ENCODE peak calls at places on chromosome 2, in four cellular contexts. X is H1, H is IMR-90, Q is GM12878. N is an unnamed sample.

GRCh38 chr2:27208486-27209050 is 3.3 kb upstream of the ATRAID start:
- DNase-seq in Q (no peak), H (no peak), X (no peak), N (peak; percentile 41)

GRCh38 chr2:127572841-127573240 is 37.4 kb downstream of the MYO7B start:
- DNase-seq in H (no peak), Q (no peak), X (no peak), N (no peak)

GRCh38 chr2:118539290-118539689 is 308.2 kb downstream of the EN1 start:
- DNase-seq in Q (no peak), H (peak; percentile 34), X (peak; percentile 10), N (no peak)

GRCh38 chr2:159176555-159176954 is 109.9 kb downstream of the WDSUB1 start:
- DNase-seq in Q (no peak), X (no peak), H (peak; percentile 5), N (no peak)

GRCh38 chr2:73904952-73905351 is 12.1 kb downstream of the ACTG2 start:
- DNase-seq in X (no peak), Q (no peak), H (no peak), N (no peak)

GRCh38 chr2:128422571-128422970 is 103.9 kb upstream of the HS6ST1 start:
- DNase-seq in X (no peak), Q (no peak), H (peak; percentile 88), N (no peak)

GRCh38 chr2:33133436-33133835 is 186.7 kb downstream of the LTBP1 start:
- DNase-seq in Q (no peak), X (no peak), H (peak; percentile 75), N (peak; percentile 18)

GRCh38 chr2:231632559-231633142 is 40.0 kb downstream of the TEX44 start:
- DNase-seq in X (no peak), Q (no peak), H (peak; percentile 96), N (no peak)

GRCh38 chr2:62687644-62688043 is 17.9 kb upstream of the EHBP1 start:
- DNase-seq in Q (no peak), H (no peak), X (no peak), N (no peak)

GRCh38 chr2:76867854-76868253 is 654.3 kb downstream of the LRRTM4 start:
- DNase-seq in X (no peak), Q (no peak), H (peak; percentile 76), N (no peak)

GRCh38 chr2:164898475-164898874 is 56.9 kb downstream of the SLC38A11 start:
- DNase-seq in Q (no peak), X (no peak), H (peak; percentile 86), N (no peak)

GRCh38 chr2:56801770-56802169 is 618.0 kb downstream of the CCDC85A start:
- DNase-seq in Q (no peak), H (no peak), X (no peak), N (no peak)

GRCh38 chr2:47072018-47072691 is 83.0 kb downstream of the STPG4 start:
- DNase-seq in H (peak; percentile 70), Q (no peak), X (no peak), N (no peak)

GRCh38 chr2:109471656-109472055 is 142.1 kb downstream of the SEPTIN10 start:
- DNase-seq in H (no peak), Q (no peak), X (no peak), N (no peak)
- TF ChIP-seq CHD1 in H (no peak), Q (no peak), X (no peak), N (no peak)

GRCh38 chr2:190973726-190974628 is 40.0 kb downstream of the STAT1 start:
- DNase-seq in X (no peak), H (no peak), Q (no peak), N (no peak)

GRCh38 chr2:190978389-190979053 is 35.5 kb downstream of the STAT1 start:
- DNase-seq in X (no peak), Q (no peak), H (peak; percentile 85), N (no peak)

GRCh38 chr2:190974629-190975361 is 39.2 kb downstream of the STAT1 start:
- DNase-seq in H (no peak), X (no peak), Q (no peak), N (no peak)

GRCh38 chr2:190977505-190977904 is 36.5 kb downstream of the STAT1 start:
- DNase-seq in H (no peak), Q (no peak), X (no peak), N (no peak)

DNA sequence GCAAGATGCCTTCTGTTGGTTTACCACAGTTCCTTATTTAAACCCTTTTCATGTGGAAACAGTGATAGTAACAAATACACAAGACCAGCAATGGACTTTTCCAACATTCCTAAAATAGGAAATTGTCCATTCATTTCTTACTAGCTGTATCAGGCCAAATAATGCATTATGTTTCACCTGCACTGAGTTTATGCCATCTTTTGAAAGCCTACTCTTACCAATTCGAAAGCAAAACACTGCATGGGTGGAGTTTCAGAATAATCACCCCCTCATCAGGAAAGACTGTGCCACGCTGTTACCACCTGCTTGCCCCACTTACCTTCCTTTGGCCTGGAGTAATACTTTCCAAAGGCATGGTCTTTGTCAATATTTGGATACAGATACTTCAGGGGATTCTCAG is 37.5 kb downstream of the STAT1 start:
- DNase-seq in X (no peak), H (no peak), Q (no peak), N (no peak)
- H3K36me3 ChIP-seq in X (peaks cover 21% of the 10 kb centered on the region), H (peaks cover 54% of the 10 kb centered on the region), Q (peaks cover 51% of the 10 kb centered on the region), N (peaks cover 89% of the 10 kb centered on the region)

GRCh38 chr2:102473020-102473419 is at the start of gene SLC9A4:
- DNase-seq in Q (no peak), H (peak; percentile 36), X (no peak), N (peak; percentile 25)
- TF ChIP-seq CHD1 in Q (no peak), H (no peak), X (no peak), N (no peak)

GRCh38 chr2:36394804-36395203 is 39.2 kb downstream of the CRIM1 start:
- DNase-seq in Q (no peak), H (no peak), X (no peak), N (no peak)

GRCh38 chr2:36395866-36396265 is 40.3 kb downstream of the CRIM1 start:
- DNase-seq in Q (no peak), X (no peak), H (no peak), N (no peak)

GRCh38 chr2:36399050-36399449 is 43.5 kb downstream of the CRIM1 start:
- DNase-seq in Q (no peak), X (no peak), H (no peak), N (no peak)

GRCh38 chr2:36397728-36398413 is 42.3 kb downstream of the CRIM1 start:
- DNase-seq in H (peak; percentile 88), X (no peak), Q (no peak), N (no peak)

GRCh38 chr2:36397040-36397616 is 41.5 kb downstream of the CRIM1 start:
- DNase-seq in Q (no peak), X (no peak), H (peak; percentile 42), N (no peak)
- H3K36me3 ChIP-seq in Q (no peaks in the 10 kb centered on the region), X (no peaks in the 10 kb centered on the region), H (peaks cover 14% of the 10 kb centered on the region), N (no peaks in the 10 kb centered on the region)

GRCh38 chr2:189498205-189498604 is 56.9 kb downstream of the WDR75 start:
- DNase-seq in Q (no peak), X (no peak), H (peak; percentile 6), N (no peak)
- TF ChIP-seq CHD1 in Q (no peak), X (no peak), H (no peak), N (no peak)

DNA sequence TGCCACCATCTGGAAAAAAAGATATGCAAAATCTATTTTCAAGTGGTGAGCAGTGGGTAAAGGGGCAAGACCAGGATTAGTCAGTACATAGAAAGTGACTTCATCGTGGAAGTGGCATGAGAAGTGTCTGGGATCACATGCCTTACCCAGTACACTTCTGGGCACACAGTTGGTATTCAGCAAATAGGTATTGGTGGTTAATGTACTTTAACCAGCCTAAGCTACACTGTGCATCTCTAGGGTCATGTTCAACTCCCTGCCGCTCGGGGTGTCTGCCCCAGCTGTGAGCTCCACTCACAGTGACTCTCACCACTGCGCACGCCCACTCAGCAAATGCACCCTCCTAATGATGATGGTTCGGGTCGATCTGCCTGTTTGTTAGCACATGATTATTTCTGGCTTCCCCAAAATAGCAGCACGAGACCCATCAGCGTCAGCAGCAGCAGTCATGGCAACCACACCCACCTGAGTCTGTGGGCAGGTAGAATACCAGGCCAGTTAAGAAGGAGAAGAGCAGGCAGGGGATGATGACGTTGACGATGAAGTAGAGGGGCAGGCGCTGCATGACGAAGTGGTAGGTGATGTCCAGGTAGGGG is 11.1 kb downstream of the CHRNA1 start:
- DNase-seq in Q (peak; percentile 27), X (no peak), H (no peak), N (no peak)
- H3K36me3 ChIP-seq in Q (no peaks in the 10 kb centered on the region), X (no peaks in the 10 kb centered on the region), H (no peaks in the 10 kb centered on the region), N (no peaks in the 10 kb centered on the region)

GRCh38 chr2:235004289-235004903 is 52.6 kb downstream of the SH3BP4 start:
- DNase-seq in Q (no peak), H (no peak), X (no peak), N (no peak)

GRCh38 chr2:235006461-235006860 is 54.6 kb downstream of the SH3BP4 start:
- DNase-seq in X (no peak), Q (no peak), H (no peak), N (no peak)

GRCh38 chr2:235006986-235007385 is 55.2 kb downstream of the SH3BP4 start:
- DNase-seq in X (no peak), H (no peak), Q (no peak), N (no peak)

GRCh38 chr2:235005023-235005422 is 53.2 kb downstream of the SH3BP4 start:
- DNase-seq in Q (no peak), X (no peak), H (no peak), N (no peak)

GRCh38 chr2:235005603-235006259 is 53.9 kb downstream of the SH3BP4 start:
- DNase-seq in H (no peak), Q (no peak), X (peak; percentile 49), N (no peak)
- TF ChIP-seq CHD1 in H (no peak), Q (no peak), X (no peak), N (no peak)

GRCh38 chr2:232829988-232830387 is 40.1 kb upstream of the SNORC start:
- DNase-seq in H (no peak), Q (no peak), X (no peak), N (no peak)

GRCh38 chr2:232836934-232837333 is 33.1 kb upstream of the SNORC start:
- DNase-seq in X (no peak), Q (no peak), H (no peak), N (no peak)

GRCh38 chr2:232838406-232838874 is 31.6 kb upstream of the SNORC start:
- DNase-seq in H (peak; percentile 29), X (no peak), Q (peak; percentile 59), N (peak; percentile 35)

GRCh38 chr2:232831496-232831895 is 38.6 kb upstream of the SNORC start:
- DNase-seq in Q (no peak), H (no peak), X (no peak), N (no peak)

DNA sequence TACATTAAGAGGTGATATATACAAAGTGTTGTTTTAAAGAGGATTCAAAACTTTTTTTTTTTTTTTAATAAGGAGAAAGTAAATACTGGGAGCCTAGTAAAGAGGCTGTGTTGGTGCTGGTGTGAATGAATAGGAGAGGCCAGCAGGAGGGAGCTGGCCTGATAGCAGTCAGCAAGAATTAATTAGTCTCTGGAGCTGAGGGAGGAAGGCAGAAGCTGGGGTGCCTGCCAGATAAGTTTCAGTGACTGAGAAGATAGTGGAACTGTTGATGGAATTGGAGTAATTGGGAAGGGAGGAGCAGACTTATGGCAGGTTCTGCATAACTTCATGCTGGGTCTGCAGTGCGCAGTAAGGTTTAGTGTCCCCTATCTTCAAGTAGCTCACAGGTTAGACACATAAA is 36.2 kb upstream of the SNORC start:
- DNase-seq in H (no peak), X (no peak), Q (no peak), N (no peak)
- H3K36me3 ChIP-seq in H (peaks cover 32% of the 10 kb centered on the region), X (peaks cover 4% of the 10 kb centered on the region), Q (peaks cover 8% of the 10 kb centered on the region), N (peaks cover 74% of the 10 kb centered on the region)

GRCh38 chr2:213989207-213989606 is 421.6 kb upstream of the VWC2L start:
- DNase-seq in Q (no peak), H (no peak), X (no peak), N (no peak)

GRCh38 chr2:213995400-213996105 is 415.3 kb upstream of the VWC2L start:
- DNase-seq in X (no peak), Q (no peak), H (peak; percentile 94), N (no peak)

GRCh38 chr2:213991454-213992108 is 419.3 kb upstream of the VWC2L start:
- DNase-seq in X (no peak), Q (no peak), H (peak; percentile 30), N (no peak)
- TF ChIP-seq CHD1 in X (no peak), Q (no peak), H (no peak), N (no peak)

N was measured in K562.